ENCODE peak calls at places on chromosome 1, in five cellular contexts. P is astrocyte of the spinal cord, B is HFF-Myc, W is A549, A is lung. I is an unnamed sample.

GRCh38 chr1:78987042-78987441 is 19.5 kb downstream of the ADGRL4 start:
- DNase-seq in W (no peak), B (no peak), P (no peak), A (no peak), I (no peak)

GRCh38 chr1:80218112-80218511 is 1211.6 kb upstream of the ADGRL4 start:
- DNase-seq in W (peak), A (no peak), B (peak), P (peak), I (peak)

GRCh38 chr1:110076789-110077500 is 6.5 kb upstream of the ALX3 start:
- DNase-seq in W (no peak), P (no peak), A (no peak), B (no peak), I (no peak)

GRCh38 chr1:89523597-89524368 is 846 bp upstream of the LRRC8B start:
- DNase-seq in B (no peak), W (peak), P (peak), A (no peak), I (no peak)

GRCh38 chr1:59671066-59671952 is 143.4 kb upstream of the HOOK1 start:
- DNase-seq in W (no peak), A (no peak), P (no peak), B (no peak), I (no peak)

GRCh38 chr1:40313958-40314720 is 2.9 kb downstream of the COL9A2 start:
- DNase-seq in A (no peak), P (no peak), W (no peak), B (no peak), I (no peak)

GRCh38 chr1:109790735-109791494 is 27.2 kb upstream of the EPS8L3 start:
- DNase-seq in A (peak), B (no peak), W (peak), P (no peak), I (peak)

GRCh38 chr1:10308001-10308400 is 90.9 kb upstream of the PGD start:
- DNase-seq in P (no peak), A (no peak), W (no peak), B (no peak), I (no peak)

GRCh38 chr1:182739545-182739944 is 50.0 kb upstream of the NPL start:
- DNase-seq in P (no peak), A (no peak), W (no peak), B (no peak), I (no peak)

GRCh38 chr1:33119532-33120217 is 38.7 kb downstream of the AZIN2 start:
- DNase-seq in B (no peak), A (no peak), W (no peak), P (no peak), I (no peak)
- TF ChIP-seq CTCF in B (no peak), A (no peak), W (no peak), P (peak), I (no peak)

DNA sequence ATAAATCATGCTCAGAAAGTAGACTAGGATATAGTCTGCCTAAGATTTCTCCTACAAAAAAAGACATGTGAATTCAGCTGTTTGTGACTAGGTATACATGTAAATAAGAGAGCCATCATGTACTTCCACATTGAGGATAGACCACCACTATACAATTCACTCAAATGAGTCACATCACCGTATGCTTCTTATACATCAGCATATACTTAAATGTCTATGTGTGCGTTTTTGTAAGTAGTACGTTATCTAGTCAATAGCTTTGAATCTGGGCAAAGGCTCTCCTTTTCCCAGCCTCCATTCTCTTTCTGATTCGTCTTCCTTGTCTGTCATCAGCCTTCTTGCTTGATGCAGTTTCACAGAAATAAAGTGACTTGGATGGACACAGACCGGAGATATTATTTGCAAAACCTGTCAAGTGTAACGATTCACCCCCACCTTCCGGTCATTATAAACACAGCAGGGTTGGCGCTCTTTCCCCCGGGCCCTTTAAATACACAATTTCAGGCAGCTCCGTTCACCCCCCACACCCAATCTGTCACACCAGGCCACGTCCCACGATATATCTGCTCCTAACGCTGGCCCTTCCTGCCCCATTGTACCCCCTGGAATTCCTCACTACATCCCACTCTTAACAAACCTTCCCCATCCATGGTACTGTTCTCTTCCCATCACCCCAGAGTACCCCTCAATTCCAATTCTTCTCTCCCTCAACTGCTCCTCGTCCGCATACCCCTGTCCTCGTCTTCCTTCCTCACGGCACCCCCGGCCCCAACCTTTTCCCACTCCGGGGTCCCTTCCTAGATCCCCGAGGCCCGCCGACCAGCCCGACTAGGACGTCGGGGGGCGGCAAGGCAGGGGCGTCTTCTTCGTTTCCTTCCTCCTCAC is 636 bp downstream of the VAMP4 start:
- DNase-seq in A (peak), B (no peak), P (peak), W (peak), I (peak)
- TF ChIP-seq CTCF in A (no peak), B (peak), P (no peak), W (no peak), I (no peak)

DNA sequence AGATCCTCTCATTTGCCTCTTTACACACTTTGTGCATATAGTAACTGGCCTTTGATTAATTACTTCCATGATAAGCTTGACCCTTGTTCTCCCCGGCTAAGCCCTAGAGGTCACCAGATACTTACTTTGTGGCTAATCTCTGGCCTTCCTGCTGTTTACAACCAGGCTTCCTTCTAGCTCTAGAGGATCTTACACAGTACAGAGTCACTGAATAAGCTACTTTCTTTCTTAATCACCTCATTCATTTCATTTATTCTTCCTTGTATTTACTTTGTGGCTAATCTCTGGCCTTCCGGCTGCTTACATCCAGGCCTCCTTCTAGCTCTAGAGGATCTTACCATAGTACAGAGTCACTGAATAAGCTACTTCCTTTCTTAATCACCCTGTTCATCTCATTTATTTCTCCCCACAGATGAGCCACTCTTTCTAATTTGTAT is 144.3 kb upstream of the C1orf21 start:
- DNase-seq in W (no peak), P (peak), B (no peak), A (no peak), I (no peak)
- TF ChIP-seq CTCF in W (no peak), P (no peak), B (no peak), A (peak), I (no peak)

GRCh38 chr1:240092301-240093119 is 827 bp downstream of the FMN2 start:
- DNase-seq in B (no peak), W (peak), A (no peak), P (peak), I (peak)
- TF ChIP-seq CTCF in B (peak), W (peak), A (no peak), P (peak), I (no peak)

GRCh38 chr1:193703655-193704054 is 517.2 kb upstream of the B3GALT2 start:
- DNase-seq in W (no peak), A (no peak), P (no peak), B (no peak), I (no peak)
- TF ChIP-seq CTCF in W (no peak), A (no peak), P (no peak), B (no peak), I (no peak)

GRCh38 chr1:185316163-185317033 is 645 bp downstream of the IVNS1ABP start:
- DNase-seq in B (peak), A (peak), W (peak), P (peak), I (peak)
- TF ChIP-seq CTCF in B (no peak), A (no peak), W (no peak), P (no peak), I (no peak)

GRCh38 chr1:153929981-153930948 is 7.5 kb upstream of the GATAD2B start:
- DNase-seq in W (no peak), A (no peak), P (no peak), B (no peak), I (no peak)
- TF ChIP-seq CTCF in W (no peak), A (no peak), P (no peak), B (no peak), I (no peak)

DNA sequence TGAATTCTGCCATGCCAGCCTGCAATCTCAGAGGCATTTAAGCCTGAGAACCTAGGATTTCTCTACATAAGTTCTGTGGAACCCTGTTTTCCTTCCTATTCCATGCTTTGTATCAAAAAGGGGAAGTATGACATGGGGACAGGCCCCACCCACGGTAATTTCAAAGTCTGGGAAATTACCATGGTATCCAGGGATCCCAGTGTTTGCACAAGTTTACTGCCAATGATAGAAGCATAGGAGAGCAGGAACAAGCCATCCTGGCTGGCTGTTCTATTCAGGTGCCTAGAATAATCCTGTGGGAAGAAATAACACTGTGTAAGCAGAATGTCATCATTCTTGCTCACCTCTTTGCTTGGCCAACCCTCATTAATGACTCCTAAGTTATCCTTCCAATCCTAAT is 53.8 kb upstream of the ATP1B1 start:
- DNase-seq in P (no peak), A (no peak), B (no peak), W (no peak), I (no peak)
- TF ChIP-seq CTCF in P (no peak), A (no peak), B (no peak), W (no peak), I (no peak)

DNA sequence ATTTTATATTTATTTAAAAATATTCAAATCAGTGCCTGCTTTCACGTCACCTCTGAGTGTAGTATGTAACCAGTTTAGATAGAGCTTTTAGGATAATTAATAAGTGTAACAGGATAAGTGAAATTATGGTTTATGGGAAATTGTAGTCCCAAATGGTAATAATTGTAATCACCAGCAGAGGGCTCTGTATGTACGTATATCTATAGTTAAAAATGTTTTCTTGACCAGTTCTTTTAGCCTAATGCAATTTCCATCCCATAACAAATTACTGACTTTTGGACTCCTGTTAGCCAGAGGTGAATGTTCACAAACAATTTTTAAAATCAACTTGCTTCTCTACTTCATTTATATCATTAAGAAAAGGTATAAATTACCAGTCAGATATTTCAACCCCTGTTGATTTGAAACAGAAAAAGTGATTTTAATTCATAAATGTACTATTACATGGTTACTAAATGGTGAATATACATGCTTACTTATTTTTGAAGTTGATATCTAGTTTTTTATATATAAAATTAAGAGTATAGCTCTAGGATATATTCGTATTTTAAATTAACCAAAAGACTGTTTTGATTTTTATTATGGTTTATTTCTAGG is 25.3 kb downstream of the SLC30A7 start:
- DNase-seq in B (peak), A (no peak), P (peak), W (peak), I (no peak)
- TF ChIP-seq CTCF in B (peak), A (peak), P (peak), W (peak), I (peak)

GRCh38 chr1:16251381-16251780 is 14.4 kb upstream of the CPLANE2 start:
- DNase-seq in A (no peak), B (no peak), P (no peak), W (no peak), I (no peak)
- TF ChIP-seq CTCF in A (no peak), B (no peak), P (no peak), W (no peak), I (no peak)

I was measured in endothelial cell.